ENCODE peak calls at places on chromosomes 3 and 15, in four cellular contexts. One of them, this sample, is unnamed.

GRCh38 chr3:136819784-136820640 is 1.1 kb downstream of the SLC35G2 start:
- DNase-seq in HepG2: peak; percentile 34
- DNase-seq in WTC11: peak; percentile 72
- DNase-seq in K562: no peak
- DNase-seq in this sample: no peak

GRCh38 chr15:58299311-58299850 is 132.4 kb upstream of the LIPC start:
- DNase-seq in HepG2: no peak
- DNase-seq in WTC11: no peak
- DNase-seq in K562: no peak
- DNase-seq in this sample: peak; percentile 17

GRCh38 chr15:58980351-58980939 is 7.0 kb upstream of the RNF111 start:
- DNase-seq in HepG2: peak; percentile 23
- DNase-seq in WTC11: no peak
- DNase-seq in K562: no peak
- DNase-seq in this sample: no peak

GRCh38 chr3:191484461-191484860 is 23.5 kb downstream of the PYDC2 start:
- DNase-seq in HepG2: no peak
- DNase-seq in WTC11: no peak
- DNase-seq in K562: no peak
- DNase-seq in this sample: no peak

GRCh38 chr3:56055616-56056350 is 412.5 kb downstream of the ERC2 start:
- DNase-seq in HepG2: no peak
- DNase-seq in WTC11: no peak
- DNase-seq in K562: no peak
- DNase-seq in this sample: no peak

GRCh38 chr3:155853214-155854146 is 747 bp downstream of the SLC33A1 start:
- DNase-seq in HepG2: peak; percentile 36
- DNase-seq in WTC11: peak; percentile 34
- DNase-seq in K562: no peak
- DNase-seq in this sample: no peak

GRCh38 chr15:28909958-28910500 is 24.3 kb downstream of the APBA2 start:
- DNase-seq in HepG2: no peak
- DNase-seq in WTC11: no peak
- DNase-seq in K562: no peak
- DNase-seq in this sample: no peak

GRCh38 chr15:71746719-71747118 is 63.6 kb upstream of the NR2E3 start:
- DNase-seq in HepG2: peak; percentile 24
- DNase-seq in WTC11: no peak
- DNase-seq in K562: no peak
- DNase-seq in this sample: no peak

GRCh38 chr3:172065967-172066762 is 26.8 kb downstream of the FNDC3B start:
- DNase-seq in HepG2: peak; percentile 81
- DNase-seq in WTC11: no peak
- DNase-seq in K562: no peak
- DNase-seq in this sample: peak; percentile 21

GRCh38 chr15:27956285-27956684 is 142.8 kb downstream of the OCA2 start:
- DNase-seq in HepG2: no peak
- DNase-seq in WTC11: no peak
- DNase-seq in K562: no peak
- DNase-seq in this sample: no peak

GRCh38 chr3:13831386-13831996 is 48.4 kb downstream of the WNT7A start:
- DNase-seq in HepG2: no peak
- DNase-seq in WTC11: no peak
- DNase-seq in K562: no peak
- DNase-seq in this sample: no peak

GRCh38 chr15:49507261-49507660 is 84.2 kb downstream of the FGF7 start:
- DNase-seq in HepG2: no peak
- DNase-seq in WTC11: no peak
- DNase-seq in K562: no peak
- DNase-seq in this sample: no peak

GRCh38 chr3:100107227-100107626 is 7.1 kb downstream of the FILIP1L start:
- DNase-seq in HepG2: no peak
- DNase-seq in WTC11: no peak
- DNase-seq in K562: no peak
- DNase-seq in this sample: no peak

GRCh38 chr3:7876741-7877297 is 624.8 kb upstream of the LMCD1 start:
- DNase-seq in HepG2: no peak
- DNase-seq in WTC11: no peak
- DNase-seq in K562: no peak
- DNase-seq in this sample: no peak

GRCh38 chr3:127000128-127000527 is 17.2 kb downstream of the PLXNA1 start:
- DNase-seq in HepG2: no peak
- DNase-seq in WTC11: no peak
- DNase-seq in K562: no peak
- DNase-seq in this sample: no peak

GRCh38 chr3:71011565-71012287 is 571.8 kb downstream of the FOXP1 start:
- DNase-seq in HepG2: no peak
- DNase-seq in WTC11: no peak
- DNase-seq in K562: no peak
- DNase-seq in this sample: peak; percentile 34

GRCh38 chr3:139906441-139906840 is 28.5 kb upstream of the CLSTN2 start:
- DNase-seq in HepG2: peak; percentile 35
- DNase-seq in WTC11: no peak
- DNase-seq in K562: no peak
- DNase-seq in this sample: no peak

GRCh38 chr15:68439506-68439905 is 7.5 kb upstream of the ITGA11 start:
- DNase-seq in HepG2: no peak
- DNase-seq in WTC11: no peak
- DNase-seq in K562: no peak
- DNase-seq in this sample: no peak

GRCh38 chr15:68442041-68442440 is 10.1 kb upstream of the ITGA11 start:
- DNase-seq in HepG2: no peak
- DNase-seq in WTC11: no peak
- DNase-seq in K562: no peak
- DNase-seq in this sample: no peak

GRCh38 chr15:68440136-68440535 is 8.2 kb upstream of the ITGA11 start:
- DNase-seq in HepG2: no peak
- DNase-seq in WTC11: no peak
- DNase-seq in K562: no peak
- DNase-seq in this sample: no peak

GRCh38 chr15:68444336-68444735 is 12.4 kb upstream of the ITGA11 start:
- DNase-seq in HepG2: no peak
- DNase-seq in WTC11: no peak
- DNase-seq in K562: no peak
- DNase-seq in this sample: no peak

GRCh38 chr15:68441045-68441743 is 9.2 kb upstream of the ITGA11 start:
- DNase-seq in HepG2: no peak
- DNase-seq in WTC11: no peak
- DNase-seq in K562: no peak
- DNase-seq in this sample: no peak
- TF ChIP-seq NR2C2 in HepG2: no peak
- TF ChIP-seq NR2C2 in WTC11: no peak
- TF ChIP-seq NR2C2 in K562: no peak
- TF ChIP-seq NR2C2 in this sample: no peak

DNA sequence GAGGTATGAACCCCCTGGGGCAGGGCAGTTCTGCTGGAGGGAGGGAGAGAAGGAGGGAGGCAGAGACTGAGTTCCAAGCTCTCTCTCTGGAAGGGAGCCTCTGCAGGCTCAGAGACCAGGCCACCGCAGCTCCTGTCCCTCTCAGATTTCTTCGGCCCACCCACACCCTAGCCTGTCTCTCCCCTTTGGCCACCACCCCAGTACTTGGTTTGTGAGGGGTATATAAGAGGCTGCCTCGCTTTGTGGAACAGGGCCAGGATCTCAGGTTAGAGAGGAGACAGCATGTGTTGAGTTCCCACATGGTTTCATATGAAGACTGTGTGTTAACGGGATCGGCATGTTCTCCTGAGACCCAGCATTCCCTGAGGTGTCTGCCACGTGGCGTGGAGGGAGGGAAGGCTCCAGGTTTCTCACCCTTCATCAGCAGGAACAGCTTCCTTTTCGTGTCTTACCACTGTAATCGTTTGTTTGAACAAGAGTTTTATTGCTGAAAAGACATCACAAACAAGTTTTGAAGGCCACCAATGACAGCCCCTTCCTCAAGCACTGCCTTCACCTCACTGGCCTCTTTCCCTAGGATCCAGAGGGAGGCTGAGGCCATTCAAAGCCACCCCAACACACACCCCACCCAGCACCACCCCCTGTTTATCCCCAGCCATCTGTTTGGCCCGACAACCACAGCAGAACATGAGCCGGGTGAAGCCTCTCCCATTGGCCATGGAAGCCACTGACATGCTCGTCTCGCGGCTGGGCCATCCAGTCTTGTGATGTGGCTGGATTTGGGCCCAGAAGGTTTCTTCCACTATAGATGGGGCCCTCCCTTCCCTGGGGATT is 9.8 kb downstream of the BHLHE40 start:
- DNase-seq in HepG2: no peak
- DNase-seq in WTC11: no peak
- DNase-seq in K562: peak; percentile 94
- DNase-seq in this sample: no peak
- TF ChIP-seq NR2C2 in HepG2: no peak
- TF ChIP-seq NR2C2 in WTC11: no peak
- TF ChIP-seq NR2C2 in K562: peak; percentile 79
- TF ChIP-seq NR2C2 in this sample: no peak

DNA sequence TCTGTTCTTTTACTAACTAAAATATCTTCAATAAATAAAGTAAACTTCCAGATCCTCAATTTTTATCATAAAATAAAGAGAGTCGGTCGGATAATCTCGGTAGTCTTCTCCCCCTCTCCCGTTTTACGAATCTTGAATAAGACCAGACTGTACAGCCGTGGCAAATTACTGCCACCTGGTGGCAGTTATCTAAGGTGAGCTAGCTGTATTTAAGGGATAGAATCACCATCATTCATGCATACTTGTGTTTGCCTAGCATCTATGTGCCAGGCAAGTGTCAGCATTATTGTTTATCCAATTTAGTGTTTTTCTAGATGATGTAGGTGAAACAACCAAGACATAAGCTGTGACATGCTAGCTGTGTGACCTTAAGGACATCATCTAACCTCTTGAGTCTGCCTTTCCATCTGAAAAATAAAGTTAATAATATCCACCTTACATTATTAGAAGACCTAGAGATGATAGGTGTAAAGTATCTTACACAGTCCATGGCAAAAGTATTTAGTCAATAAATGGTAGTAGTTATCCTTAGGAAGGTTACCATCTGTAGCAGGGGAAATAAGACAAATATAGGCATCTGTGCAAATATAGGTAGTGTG is 21.3 kb downstream of the DUT start:
- DNase-seq in HepG2: peak; percentile 72
- DNase-seq in WTC11: peak; percentile 50
- DNase-seq in K562: peak; percentile 61
- DNase-seq in this sample: no peak
- TF ChIP-seq NR2C2 in HepG2: no peak
- TF ChIP-seq NR2C2 in WTC11: no peak
- TF ChIP-seq NR2C2 in K562: no peak
- TF ChIP-seq NR2C2 in this sample: no peak

DNA sequence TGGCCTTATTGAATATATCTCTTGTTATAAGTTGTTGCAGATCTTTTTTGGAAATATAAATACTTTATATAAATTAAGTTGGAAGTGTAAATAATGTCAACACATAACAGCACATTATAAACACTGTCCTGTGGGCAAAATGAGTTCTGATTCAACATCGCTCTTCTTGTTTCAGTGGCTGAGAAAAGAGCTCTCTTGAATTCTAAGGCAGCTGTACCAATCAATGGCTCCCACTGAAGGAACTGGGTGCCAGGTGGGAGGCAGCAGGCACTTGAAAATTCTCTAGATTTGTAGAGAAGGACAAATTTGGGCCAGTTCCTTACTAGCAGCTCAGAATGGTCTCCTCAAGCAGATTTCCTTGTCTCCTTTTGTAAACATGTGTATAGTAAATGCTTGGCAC is 45.6 kb downstream of the CHST2 start:
- DNase-seq in HepG2: no peak
- DNase-seq in WTC11: no peak
- DNase-seq in K562: no peak
- DNase-seq in this sample: no peak
- TF ChIP-seq NR2C2 in HepG2: no peak
- TF ChIP-seq NR2C2 in WTC11: no peak
- TF ChIP-seq NR2C2 in K562: no peak
- TF ChIP-seq NR2C2 in this sample: no peak

GRCh38 chr15:32908135-32908801 is 190.5 kb downstream of the GREM1 start:
- DNase-seq in HepG2: no peak
- DNase-seq in WTC11: no peak
- DNase-seq in K562: no peak
- DNase-seq in this sample: peak; percentile 71
- TF ChIP-seq NR2C2 in HepG2: no peak
- TF ChIP-seq NR2C2 in WTC11: no peak
- TF ChIP-seq NR2C2 in K562: no peak
- TF ChIP-seq NR2C2 in this sample: no peak

DNA sequence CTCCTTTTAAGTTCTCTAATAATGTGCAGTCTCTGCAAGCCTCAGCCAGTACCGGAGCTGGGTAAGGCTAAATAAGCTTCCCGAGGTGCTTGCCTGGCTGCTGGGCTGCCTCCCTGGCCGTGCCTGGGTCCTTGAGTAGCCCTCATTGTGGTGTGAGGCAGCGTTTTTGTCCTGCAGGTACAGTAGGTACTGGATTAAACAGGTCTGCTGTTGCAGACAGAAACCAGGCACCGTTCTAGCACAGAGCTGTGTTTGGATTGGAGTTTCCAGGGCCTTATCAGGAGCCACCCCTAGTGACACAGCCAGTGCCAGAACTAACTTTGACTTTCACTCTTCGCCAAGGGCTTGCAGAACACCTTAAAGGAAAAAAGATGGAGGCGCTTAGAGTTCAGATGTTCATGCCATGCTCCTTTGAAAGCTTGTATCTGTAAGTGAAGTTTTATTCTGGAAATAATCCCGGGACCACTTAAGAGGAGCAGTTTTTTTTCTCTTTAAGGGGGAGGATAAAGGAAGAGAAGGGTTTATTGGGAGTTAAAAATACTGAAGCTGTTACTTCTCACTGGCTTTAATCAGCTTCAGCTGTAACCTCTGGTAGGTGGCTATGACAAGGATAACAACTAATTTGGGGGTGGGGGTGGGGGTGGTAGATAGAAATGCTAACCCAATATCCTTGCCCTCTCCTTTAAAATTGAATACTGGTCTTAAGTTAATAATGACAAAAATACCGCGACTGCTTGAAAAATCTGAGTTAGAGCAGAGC is 126.8 kb downstream of the MITF start:
- DNase-seq in HepG2: no peak
- DNase-seq in WTC11: peak; percentile 10
- DNase-seq in K562: no peak
- DNase-seq in this sample: no peak
- TF ChIP-seq NR2C2 in HepG2: no peak
- TF ChIP-seq NR2C2 in WTC11: no peak
- TF ChIP-seq NR2C2 in K562: no peak
- TF ChIP-seq NR2C2 in this sample: no peak

GRCh38 chr3:24773798-24774197 is 279.1 kb upstream of the THRB start:
- DNase-seq in HepG2: peak; percentile 49
- DNase-seq in WTC11: peak; percentile 77
- DNase-seq in K562: no peak
- DNase-seq in this sample: no peak
- TF ChIP-seq NR2C2 in HepG2: no peak
- TF ChIP-seq NR2C2 in WTC11: no peak
- TF ChIP-seq NR2C2 in K562: no peak
- TF ChIP-seq NR2C2 in this sample: no peak